ENCODE peak calls at places on chromosomes 13 and 19, in seven cellular contexts. W is endothelial cell of umbilical vein, A is Peyer's patch, E is A549, Y is H54, T is vagina, P is right lobe of liver. M is an unnamed sample.

GRCh38 chr13:97822377-97822776 is 131.1 kb upstream of the IPO5 start:
- DNase-seq in W (no peak), A (no peak), E (no peak), Y (no peak), T (no peak), P (no peak), M (no peak)

GRCh38 chr19:2215281-2215751 is 20.8 kb downstream of the PLEKHJ1 start:
- DNase-seq in W (no peak), A (no peak), E (no peak), Y (no peak), T (no peak), P (no peak), M (no peak)

GRCh38 chr19:18415177-18415867 is 3.9 kb upstream of the SSBP4 start:
- DNase-seq in W (peak), A (peak), E (no peak), Y (no peak), T (no peak), P (peak), M (no peak)

GRCh38 chr13:33868343-33868994 is 50.5 kb downstream of the RFC3 start:
- DNase-seq in W (no peak), A (no peak), E (no peak), Y (no peak), T (no peak), P (no peak), M (peak)

GRCh38 chr19:57363734-57364181 is 407 bp downstream of the TRAPPC2B start:
- DNase-seq in W (no peak), A (no peak), E (peak), Y (peak), T (no peak), P (no peak), M (no peak)

GRCh38 chr19:42048992-42049391 is 21.0 kb downstream of the GRIK5 start:
- DNase-seq in W (no peak), A (peak), E (no peak), Y (no peak), T (no peak), P (no peak), M (no peak)

GRCh38 chr19:47492137-47492533 is 8.1 kb upstream of the KPTN start:
- DNase-seq in W (no peak), A (no peak), E (no peak), Y (no peak), T (no peak), P (no peak), M (no peak)

GRCh38 chr19:42596391-42597071 is 1.8 kb upstream of the CEACAM8 start:
- DNase-seq in W (peak), A (peak), E (peak), Y (peak), T (no peak), P (peak), M (peak)

GRCh38 chr13:95740921-95741320 is 64.0 kb downstream of the DNAJC3 start:
- DNase-seq in W (no peak), A (no peak), E (no peak), Y (no peak), T (no peak), P (no peak), M (no peak)

GRCh38 chr13:97339019-97339988 is 94.7 kb upstream of the RAP2A start:
- DNase-seq in W (no peak), A (no peak), E (no peak), Y (no peak), T (no peak), P (no peak), M (peak)

GRCh38 chr13:24279267-24279666 is 30.1 kb upstream of the C1QTNF9 start:
- DNase-seq in W (no peak), A (no peak), E (no peak), Y (no peak), T (no peak), P (no peak), M (no peak)

GRCh38 chr19:46068345-46069258 is 27.8 kb upstream of the IGFL4 start:
- DNase-seq in W (peak), A (peak), E (peak), Y (peak), T (no peak), P (no peak), M (no peak)

GRCh38 chr13:60838581-60838980 is 441.6 kb downstream of the TDRD3 start:
- DNase-seq in W (no peak), A (no peak), E (no peak), Y (no peak), T (no peak), P (no peak), M (no peak)

GRCh38 chr13:101757446-101758039 is 305.1 kb downstream of the ITGBL1 start:
- DNase-seq in W (peak), A (no peak), E (peak), Y (peak), T (no peak), P (no peak), M (peak)

GRCh38 chr13:29577135-29578051 is 18.1 kb downstream of the SLC7A1 start:
- DNase-seq in W (no peak), A (no peak), E (no peak), Y (no peak), T (no peak), P (no peak), M (peak)

GRCh38 chr13:106038752-106039151 is 496.7 kb downstream of the EFNB2 start:
- DNase-seq in W (no peak), A (no peak), E (no peak), Y (peak), T (no peak), P (no peak), M (no peak)

GRCh38 chr13:80955487-80955886 is 614.6 kb upstream of the SPRY2 start:
- DNase-seq in W (peak), A (no peak), E (no peak), Y (no peak), T (no peak), P (no peak), M (no peak)

GRCh38 chr19:28553005-28553404 is 659.9 kb downstream of the UQCRFS1 start:
- DNase-seq in W (no peak), A (no peak), E (no peak), Y (no peak), T (no peak), P (no peak), M (no peak)

GRCh38 chr19:34096020-34096915 is 76.0 kb upstream of the LSM14A start:
- DNase-seq in W (peak), A (no peak), E (peak), Y (peak), T (no peak), P (no peak), M (peak)

GRCh38 chr19:51323481-51323891 is 12.0 kb downstream of the IGLON5 start:
- DNase-seq in W (no peak), A (no peak), E (no peak), Y (no peak), T (no peak), P (no peak), M (no peak)

GRCh38 chr13:79735228-79735627 is 254.3 kb downstream of the NDFIP2 start:
- DNase-seq in W (no peak), A (no peak), E (no peak), Y (no peak), T (no peak), P (no peak), M (no peak)

GRCh38 chr13:99895428-99895998 is 76.1 kb downstream of the ZIC5 start:
- DNase-seq in W (peak), A (no peak), E (no peak), Y (no peak), T (no peak), P (no peak), M (peak)

GRCh38 chr19:10217085-10217484 is 14.0 kb downstream of the S1PR2 start:
- DNase-seq in W (no peak), A (no peak), E (no peak), Y (no peak), T (no peak), P (no peak), M (no peak)

GRCh38 chr13:89269737-89270136 is 1598.6 kb downstream of the SLITRK5 start:
- DNase-seq in W (no peak), A (no peak), E (no peak), Y (no peak), T (no peak), P (no peak), M (no peak)

GRCh38 chr19:37986048-37986750 is 79.2 kb downstream of the SIPA1L3 start:
- DNase-seq in W (no peak), A (peak), E (no peak), Y (no peak), T (no peak), P (no peak), M (no peak)

GRCh38 chr13:78430166-78430791 is 173.1 kb downstream of the POU4F1 start:
- DNase-seq in W (no peak), A (no peak), E (no peak), Y (no peak), T (no peak), P (no peak), M (no peak)

GRCh38 chr13:35649162-35649561 is 172.7 kb upstream of the MAB21L1 start:
- DNase-seq in W (no peak), A (no peak), E (no peak), Y (no peak), T (no peak), P (no peak), M (no peak)

GRCh38 chr13:113220877-113221276 is 11.5 kb downstream of the CUL4A start:
- DNase-seq in W (no peak), A (no peak), E (no peak), Y (no peak), T (no peak), P (no peak), M (peak)

GRCh38 chr13:113224486-113224885 is 15.1 kb downstream of the CUL4A start:
- DNase-seq in W (no peak), A (no peak), E (no peak), Y (no peak), T (no peak), P (no peak), M (no peak)

GRCh38 chr13:113229791-113230190 is 20.4 kb downstream of the CUL4A start:
- DNase-seq in W (no peak), A (no peak), E (no peak), Y (no peak), T (no peak), P (no peak), M (no peak)

GRCh38 chr13:113226873-113227272 is 17.5 kb downstream of the CUL4A start:
- DNase-seq in W (no peak), A (no peak), E (no peak), Y (no peak), T (no peak), P (no peak), M (no peak)

GRCh38 chr13:113225515-113225914 is 16.1 kb downstream of the CUL4A start:
- DNase-seq in W (no peak), A (no peak), E (no peak), Y (no peak), T (no peak), P (no peak), M (no peak)
- TF ChIP-seq POLR2A in W (no peak), A (no peak), E (no peak), Y (no peak), T (no peak), P (no peak), M (no peak)

DNA sequence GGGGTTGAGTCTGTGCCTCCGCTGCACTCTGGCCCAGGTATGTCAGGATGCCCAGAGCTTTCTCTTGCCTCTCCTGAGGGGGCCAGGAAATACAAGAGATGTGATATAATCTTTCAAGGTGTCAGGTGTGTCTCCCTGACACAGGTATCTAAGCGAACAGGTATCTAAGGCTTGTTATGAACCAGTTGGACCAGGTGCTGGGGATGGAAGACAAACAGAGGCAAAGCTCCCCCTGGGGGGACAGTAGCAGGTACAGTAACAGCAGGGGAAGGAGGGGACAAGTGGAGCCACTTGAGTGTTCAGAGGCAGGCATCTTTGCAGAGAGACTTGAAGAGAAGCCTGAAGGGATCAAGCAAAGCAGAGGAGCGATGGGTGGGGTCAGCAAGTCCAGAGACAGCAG is 2.6 kb downstream of the LENG1 start:
- DNase-seq in W (no peak), A (no peak), E (no peak), Y (no peak), T (no peak), P (no peak), M (no peak)
- TF ChIP-seq POLR2A in W (no peak), A (no peak), E (no peak), Y (no peak), T (no peak), P (no peak), M (no peak)

DNA sequence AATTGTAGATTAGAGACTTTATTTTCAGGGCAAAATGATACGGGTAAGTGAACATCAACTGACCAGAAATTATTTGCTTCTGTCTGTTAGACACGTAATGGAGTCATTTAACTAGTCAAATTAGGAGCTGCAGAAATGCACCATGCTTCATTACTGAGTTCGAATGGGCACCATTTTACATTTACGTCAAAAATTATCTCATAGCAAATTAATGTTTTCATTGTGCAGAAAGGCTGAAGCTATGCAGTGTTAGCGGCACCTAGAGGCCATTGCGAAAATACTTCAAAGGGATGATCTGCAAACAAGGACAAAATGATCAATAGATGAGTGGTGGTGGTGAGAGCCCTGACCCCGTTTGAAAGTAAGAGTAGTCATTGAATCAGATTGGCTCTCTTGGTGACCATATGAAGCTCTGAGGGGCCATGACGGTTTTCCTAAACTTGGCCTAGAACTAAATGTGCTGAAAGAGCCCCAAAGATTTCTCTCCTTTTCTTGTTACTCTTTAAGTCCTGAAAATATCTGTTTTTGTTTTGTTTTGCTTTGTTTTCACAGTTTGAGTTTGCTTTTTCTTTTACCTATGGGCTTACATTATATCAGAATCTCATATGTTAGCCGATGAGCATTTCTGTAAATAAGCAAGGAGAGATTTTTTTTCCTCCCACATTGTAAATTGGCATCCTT is 277.9 kb downstream of the ZNF536 start:
- DNase-seq in W (peak), A (no peak), E (peak), Y (peak), T (no peak), P (no peak), M (peak)
- TF ChIP-seq POLR2A in W (no peak), A (no peak), E (no peak), Y (no peak), T (no peak), P (no peak), M (no peak)

DNA sequence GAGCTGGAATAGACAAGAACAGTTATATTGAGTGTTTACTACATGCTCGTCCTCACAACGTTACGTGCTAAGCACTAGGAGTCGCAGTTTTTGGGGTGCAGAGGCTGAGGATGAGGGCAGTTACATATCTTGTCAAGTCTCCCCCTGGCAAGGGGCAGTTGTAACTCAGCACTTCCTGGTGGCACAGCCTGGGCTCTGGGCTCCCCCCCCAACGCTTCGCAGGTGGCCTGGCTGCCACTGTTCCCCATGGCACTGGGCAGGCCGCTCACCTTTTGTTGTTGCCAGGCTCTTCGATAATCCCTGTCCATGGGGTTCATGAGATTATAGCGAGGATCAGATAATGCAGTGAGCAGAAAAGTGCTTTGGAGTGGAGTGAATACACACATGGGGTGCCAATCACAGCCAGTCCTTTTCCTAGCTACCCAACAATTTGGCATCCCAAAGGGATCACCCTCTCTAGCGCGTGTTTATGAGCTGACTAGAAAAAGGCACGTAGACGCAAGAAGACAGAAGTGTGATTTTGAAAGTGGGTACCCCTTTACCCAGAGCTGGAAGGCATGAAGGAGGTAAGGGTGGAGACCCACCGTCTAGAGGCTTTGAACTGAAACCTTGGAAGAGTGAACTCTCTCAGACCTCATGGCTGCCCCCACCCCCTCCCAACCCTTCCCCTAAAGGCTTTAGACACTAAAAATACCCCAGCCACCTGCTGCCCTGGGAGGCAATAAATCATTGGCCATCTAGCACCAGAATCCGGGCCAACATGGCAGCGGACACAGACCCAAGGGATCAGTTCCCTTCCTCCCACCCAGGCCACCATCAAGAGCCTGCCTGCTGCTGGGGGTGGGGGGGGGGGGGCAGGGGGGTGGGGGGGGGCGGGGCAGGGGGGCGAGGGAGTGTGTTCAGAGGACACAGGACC is 23.7 kb downstream of the ARL11 start:
- DNase-seq in W (no peak), A (no peak), E (no peak), Y (no peak), T (no peak), P (no peak), M (no peak)
- TF ChIP-seq POLR2A in W (no peak), A (no peak), E (no peak), Y (no peak), T (no peak), P (no peak), M (no peak)

DNA sequence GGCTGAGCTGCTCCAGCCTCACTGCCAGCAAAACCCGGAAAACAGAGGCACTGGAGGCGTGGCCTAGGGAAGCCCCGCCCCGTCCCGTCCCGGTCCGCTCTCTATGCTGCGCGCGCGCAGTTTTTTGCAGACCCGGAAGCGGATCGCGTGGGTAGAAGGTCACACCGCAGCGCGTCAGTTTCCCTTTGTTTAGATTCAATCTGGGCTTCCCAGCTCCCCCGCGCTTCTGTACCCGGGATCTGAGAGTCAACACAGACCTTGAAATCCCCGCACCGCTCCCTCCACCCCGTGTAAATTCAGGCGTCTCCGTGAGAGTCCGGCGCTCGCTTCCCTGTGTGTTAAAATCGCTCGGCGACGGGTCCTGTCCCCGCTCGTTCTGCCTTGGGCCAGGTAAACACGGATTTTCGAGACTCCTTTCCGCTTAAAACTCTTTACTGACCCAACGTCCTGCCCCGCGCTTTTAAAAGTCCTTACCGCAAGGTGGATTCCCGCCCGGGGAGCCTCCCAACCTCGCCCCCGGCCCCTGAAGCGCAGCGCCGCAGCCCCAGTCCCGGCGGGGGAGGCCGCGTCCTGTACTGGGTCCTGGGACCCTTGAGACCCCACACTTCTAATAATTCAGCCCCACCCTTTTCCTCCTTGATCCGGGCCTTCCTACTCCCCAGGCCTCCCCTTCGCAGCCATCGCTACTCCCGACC is at the start of gene ZNF610:
- DNase-seq in W (peak), A (peak), E (no peak), Y (peak), T (no peak), P (peak), M (peak)
- TF ChIP-seq POLR2A in W (peak), A (peak), E (no peak), Y (no peak), T (no peak), P (no peak), M (peak)

DNA sequence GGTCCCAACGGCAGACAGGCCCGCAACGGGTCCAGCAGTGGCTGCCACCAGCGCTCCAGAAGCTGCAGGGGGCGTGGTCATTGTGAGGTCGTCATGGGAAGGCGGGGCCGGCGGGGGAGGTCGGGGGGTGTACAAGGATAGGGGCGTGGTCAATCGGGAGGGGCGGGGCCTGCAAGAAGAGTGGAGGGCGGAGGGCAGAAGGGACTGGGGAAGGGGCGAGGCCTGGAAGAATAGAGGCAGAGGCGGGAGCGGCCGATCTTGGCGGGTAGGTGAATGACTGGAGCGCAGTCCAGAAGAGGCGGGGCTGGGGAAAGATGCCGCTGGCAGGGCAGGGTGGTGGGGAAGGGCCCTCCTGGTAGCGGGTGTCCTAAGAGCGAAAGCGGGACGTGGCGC is 4.3 kb downstream of the FUZ start:
- DNase-seq in W (peak), A (peak), E (peak), Y (peak), T (no peak), P (peak), M (peak)
- TF ChIP-seq POLR2A in W (no peak), A (no peak), E (no peak), Y (no peak), T (no peak), P (no peak), M (no peak)

DNA sequence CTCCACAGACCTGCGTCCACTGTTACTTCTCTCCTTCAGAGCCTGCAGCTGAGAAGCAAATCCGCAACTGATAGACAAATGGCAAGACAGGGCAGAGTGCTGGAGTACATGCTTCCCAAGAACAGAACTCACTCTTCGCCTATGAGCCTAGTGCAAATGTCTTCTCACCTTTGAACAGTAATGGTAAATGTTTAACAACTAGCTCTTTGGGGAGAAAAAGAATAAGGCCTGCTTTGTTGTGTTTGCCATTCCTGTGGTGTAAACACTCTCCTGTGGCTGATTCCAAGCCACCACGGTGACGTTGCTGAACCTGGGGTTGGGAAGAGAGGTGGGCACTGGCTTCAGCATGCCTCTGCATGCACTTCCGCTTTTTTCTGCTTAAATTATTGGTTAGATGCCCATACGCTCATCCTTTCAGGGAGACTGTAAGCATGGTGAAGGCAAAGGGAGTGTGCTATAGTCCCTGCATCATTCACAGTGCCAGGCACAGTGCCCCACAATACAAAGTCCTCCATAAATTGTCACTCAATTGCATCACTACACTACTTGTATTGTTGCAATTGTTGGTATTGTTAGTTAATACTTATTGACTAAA is 28.1 kb upstream of the GTF3A start:
- DNase-seq in W (no peak), A (no peak), E (no peak), Y (no peak), T (no peak), P (no peak), M (no peak)
- TF ChIP-seq POLR2A in W (no peak), A (no peak), E (no peak), Y (no peak), T (no peak), P (no peak), M (no peak)

GRCh38 chr19:52734893-52735661 is at the start of gene ZNF611:
- DNase-seq in W (peak), A (peak), E (peak), Y (peak), T (peak), P (peak), M (peak)
- TF ChIP-seq POLR2A in W (peak), A (peak), E (peak), Y (peak), T (no peak), P (peak), M (peak)

M was measured in erythroblast.